ENCODE peak calls at places on chromosomes 6 and 20, in five cellular contexts. One of them, this sample, is unnamed. For H3K36me3 and H3K9me3, the result is how much of the 10 kb centered on the place peaks cover.

GRCh38 chr6:12014027-12014872 is 2.1 kb downstream of the HIVEP1 start:
- DNase-seq in cardiac muscle cell: no peak
- DNase-seq in GM23248: peak
- DNase-seq in psoas muscle: no peak
- DNase-seq in keratinocyte: peak
- DNase-seq in this sample: no peak

GRCh38 chr6:134267917-134268361 is 50.0 kb downstream of the SGK1 start:
- DNase-seq in psoas muscle: no peak
- DNase-seq in keratinocyte: no peak
- DNase-seq in GM23248: no peak
- DNase-seq in cardiac muscle cell: no peak
- DNase-seq in this sample: peak

GRCh38 chr6:138107752-138108592 is 753 bp upstream of the PERP start:
- DNase-seq in keratinocyte: no peak
- DNase-seq in cardiac muscle cell: no peak
- DNase-seq in GM23248: no peak
- DNase-seq in psoas muscle: no peak
- DNase-seq in this sample: no peak

GRCh38 chr20:8527998-8528397 is 395.9 kb downstream of the PLCB1 start:
- DNase-seq in psoas muscle: no peak
- DNase-seq in GM23248: peak
- DNase-seq in cardiac muscle cell: no peak
- DNase-seq in keratinocyte: no peak
- DNase-seq in this sample: no peak

GRCh38 chr6:35599761-35600658 is 87.3 kb upstream of the TULP1 start:
- DNase-seq in cardiac muscle cell: no peak
- DNase-seq in keratinocyte: no peak
- DNase-seq in GM23248: peak
- DNase-seq in psoas muscle: no peak
- DNase-seq in this sample: no peak

GRCh38 chr20:6765469-6766058 is 1.9 kb upstream of the BMP2 start:
- DNase-seq in psoas muscle: no peak
- DNase-seq in keratinocyte: no peak
- DNase-seq in GM23248: peak
- DNase-seq in cardiac muscle cell: peak
- DNase-seq in this sample: no peak

GRCh38 chr6:35317483-35318199 is 20.0 kb downstream of the DEF6 start:
- DNase-seq in keratinocyte: no peak
- DNase-seq in cardiac muscle cell: no peak
- DNase-seq in GM23248: peak
- DNase-seq in psoas muscle: no peak
- DNase-seq in this sample: no peak

GRCh38 chr6:5190467-5190866 is 70.3 kb downstream of the LYRM4 start:
- DNase-seq in cardiac muscle cell: no peak
- DNase-seq in keratinocyte: peak
- DNase-seq in psoas muscle: no peak
- DNase-seq in GM23248: peak
- DNase-seq in this sample: no peak

GRCh38 chr6:37827603-37828265 is 8.2 kb downstream of the ZFAND3 start:
- DNase-seq in keratinocyte: no peak
- DNase-seq in psoas muscle: no peak
- DNase-seq in cardiac muscle cell: no peak
- DNase-seq in GM23248: no peak
- DNase-seq in this sample: no peak

GRCh38 chr6:121748376-121748775 is 312.9 kb downstream of the GJA1 start:
- DNase-seq in psoas muscle: no peak
- DNase-seq in cardiac muscle cell: no peak
- DNase-seq in keratinocyte: no peak
- DNase-seq in GM23248: peak
- DNase-seq in this sample: no peak

GRCh38 chr6:116954335-116954734 is 77.3 kb downstream of the RFX6 start:
- DNase-seq in keratinocyte: no peak
- DNase-seq in GM23248: no peak
- DNase-seq in cardiac muscle cell: no peak
- DNase-seq in psoas muscle: no peak
- DNase-seq in this sample: no peak

GRCh38 chr6:161038229-161039003 is 46.8 kb downstream of the MAP3K4 start:
- DNase-seq in keratinocyte: peak
- DNase-seq in psoas muscle: no peak
- DNase-seq in GM23248: peak
- DNase-seq in cardiac muscle cell: no peak
- DNase-seq in this sample: no peak

GRCh38 chr20:58441723-58442122 is 52.7 kb downstream of the VAPB start:
- DNase-seq in psoas muscle: no peak
- DNase-seq in keratinocyte: no peak
- DNase-seq in GM23248: no peak
- DNase-seq in cardiac muscle cell: no peak
- DNase-seq in this sample: no peak

GRCh38 chr6:35177586-35177985 is 36.2 kb upstream of the SCUBE3 start:
- DNase-seq in psoas muscle: no peak
- DNase-seq in keratinocyte: no peak
- DNase-seq in GM23248: peak
- DNase-seq in cardiac muscle cell: no peak
- DNase-seq in this sample: no peak

GRCh38 chr6:11727995-11728961 is 50.3 kb downstream of the ADTRP start:
- DNase-seq in cardiac muscle cell: no peak
- DNase-seq in keratinocyte: no peak
- DNase-seq in psoas muscle: no peak
- DNase-seq in GM23248: no peak
- DNase-seq in this sample: no peak

GRCh38 chr20:43490038-43490437 is 17.5 kb upstream of the L3MBTL1 start:
- DNase-seq in keratinocyte: no peak
- DNase-seq in cardiac muscle cell: no peak
- DNase-seq in psoas muscle: no peak
- DNase-seq in GM23248: no peak
- DNase-seq in this sample: no peak

GRCh38 chr20:44580581-44581268 is 1.7 kb upstream of the PKIG start:
- DNase-seq in keratinocyte: no peak
- DNase-seq in psoas muscle: peak
- DNase-seq in GM23248: no peak
- DNase-seq in cardiac muscle cell: no peak
- DNase-seq in this sample: no peak

GRCh38 chr6:93293399-93294271 is 125.7 kb downstream of the EPHA7 start:
- DNase-seq in psoas muscle: no peak
- DNase-seq in keratinocyte: no peak
- DNase-seq in GM23248: no peak
- DNase-seq in cardiac muscle cell: no peak
- DNase-seq in this sample: no peak

GRCh38 chr6:127291495-127291894 is 24.8 kb downstream of the RNF146 start:
- DNase-seq in GM23248: no peak
- DNase-seq in psoas muscle: no peak
- DNase-seq in keratinocyte: no peak
- DNase-seq in cardiac muscle cell: no peak
- DNase-seq in this sample: no peak

GRCh38 chr6:127289934-127290333 is 23.3 kb downstream of the RNF146 start:
- DNase-seq in GM23248: no peak
- DNase-seq in psoas muscle: no peak
- DNase-seq in cardiac muscle cell: no peak
- DNase-seq in keratinocyte: no peak
- DNase-seq in this sample: no peak

GRCh38 chr6:127288705-127289104 is 22.0 kb downstream of the RNF146 start:
- DNase-seq in GM23248: peak
- DNase-seq in cardiac muscle cell: no peak
- DNase-seq in psoas muscle: no peak
- DNase-seq in keratinocyte: no peak
- DNase-seq in this sample: no peak

DNA sequence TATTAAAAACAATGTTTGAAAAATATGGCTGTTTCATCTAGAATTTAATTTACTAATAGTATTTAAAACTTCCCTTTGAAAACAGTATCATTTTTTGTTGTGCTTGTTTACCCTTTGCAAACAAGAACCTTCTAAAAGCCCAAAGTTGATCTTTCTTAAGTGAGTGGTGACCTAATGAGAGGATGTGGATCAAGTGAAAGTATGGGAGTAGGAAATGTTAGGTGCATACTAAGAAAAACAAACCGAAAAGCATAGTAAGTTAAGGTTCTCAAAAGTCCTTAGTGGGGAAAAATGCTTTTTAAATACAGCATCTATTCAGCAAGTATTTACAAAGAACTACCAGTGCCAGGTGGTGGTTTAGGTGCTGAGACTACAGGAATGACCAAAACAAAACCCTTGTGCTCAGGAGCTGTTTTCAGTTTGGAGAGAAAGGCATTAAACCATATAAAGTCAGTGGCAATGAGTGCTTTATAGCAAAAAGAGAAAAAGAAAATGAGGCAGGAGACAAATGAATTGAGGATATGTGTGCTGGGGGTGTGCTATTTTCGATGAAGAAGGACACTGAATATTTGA is 23.8 kb downstream of the RNF146 start:
- DNase-seq in psoas muscle: no peak
- DNase-seq in GM23248: no peak
- DNase-seq in keratinocyte: no peak
- DNase-seq in cardiac muscle cell: no peak
- DNase-seq in this sample: no peak
- H3K36me3 ChIP-seq in psoas muscle: under half
- H3K36me3 ChIP-seq in GM23248: under half
- H3K36me3 ChIP-seq in keratinocyte: under half
- H3K36me3 ChIP-seq in cardiac muscle cell: under half
- H3K36me3 ChIP-seq in this sample: under half

GRCh38 chr20:31490752-31491151 is 15.7 kb downstream of the REM1 start:
- DNase-seq in cardiac muscle cell: no peak
- DNase-seq in GM23248: no peak
- DNase-seq in psoas muscle: no peak
- DNase-seq in keratinocyte: no peak
- DNase-seq in this sample: no peak
- H3K9me3 ChIP-seq in cardiac muscle cell: under half
- H3K9me3 ChIP-seq in GM23248: under half
- H3K9me3 ChIP-seq in psoas muscle: under half
- H3K9me3 ChIP-seq in keratinocyte: under half
- H3K9me3 ChIP-seq in this sample: under half

DNA sequence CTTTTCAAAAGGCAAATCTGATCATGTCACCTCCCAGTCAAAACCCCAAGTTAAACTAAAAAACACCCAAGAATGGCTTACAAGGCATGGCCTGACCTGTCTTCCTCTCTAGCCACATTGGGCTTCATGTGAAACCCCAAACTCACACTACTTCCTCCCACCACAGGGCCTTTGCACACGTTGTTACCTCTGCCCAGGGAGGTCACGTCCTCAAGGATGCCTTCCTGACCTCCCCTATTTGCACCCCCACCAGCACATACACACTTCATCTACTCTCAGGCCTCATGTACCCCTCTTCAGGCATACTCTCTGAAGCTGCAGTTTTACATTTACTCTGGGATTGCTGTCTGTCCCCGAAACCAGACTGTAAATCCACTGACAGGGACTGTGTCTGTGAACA is 6.1 kb downstream of the EZR start:
- DNase-seq in keratinocyte: no peak
- DNase-seq in psoas muscle: no peak
- DNase-seq in cardiac muscle cell: no peak
- DNase-seq in GM23248: no peak
- DNase-seq in this sample: no peak
- H3K4me3 ChIP-seq in keratinocyte: no peak
- H3K4me3 ChIP-seq in psoas muscle: no peak
- H3K4me3 ChIP-seq in cardiac muscle cell: no peak
- H3K4me3 ChIP-seq in GM23248: no peak
- H3K4me3 ChIP-seq in this sample: no peak

GRCh38 chr20:31687777-31688176 is 34.9 kb downstream of the BCL2L1 start:
- DNase-seq in GM23248: no peak
- DNase-seq in cardiac muscle cell: no peak
- DNase-seq in keratinocyte: no peak
- DNase-seq in psoas muscle: no peak
- DNase-seq in this sample: no peak
- H3K36me3 ChIP-seq in GM23248: under half
- H3K36me3 ChIP-seq in cardiac muscle cell: under half
- H3K36me3 ChIP-seq in keratinocyte: under half
- H3K36me3 ChIP-seq in psoas muscle: under half
- H3K36me3 ChIP-seq in this sample: under half

GRCh38 chr20:30484749-30485070 is 772.8 kb upstream of the DEFB115 start:
- DNase-seq in cardiac muscle cell: no peak
- DNase-seq in keratinocyte: no peak
- DNase-seq in GM23248: no peak
- DNase-seq in psoas muscle: no peak
- DNase-seq in this sample: no peak
- H3K9me3 ChIP-seq in cardiac muscle cell: under half
- H3K9me3 ChIP-seq in keratinocyte: under half
- H3K9me3 ChIP-seq in GM23248: under half
- H3K9me3 ChIP-seq in psoas muscle: under half
- H3K9me3 ChIP-seq in this sample: under half

DNA sequence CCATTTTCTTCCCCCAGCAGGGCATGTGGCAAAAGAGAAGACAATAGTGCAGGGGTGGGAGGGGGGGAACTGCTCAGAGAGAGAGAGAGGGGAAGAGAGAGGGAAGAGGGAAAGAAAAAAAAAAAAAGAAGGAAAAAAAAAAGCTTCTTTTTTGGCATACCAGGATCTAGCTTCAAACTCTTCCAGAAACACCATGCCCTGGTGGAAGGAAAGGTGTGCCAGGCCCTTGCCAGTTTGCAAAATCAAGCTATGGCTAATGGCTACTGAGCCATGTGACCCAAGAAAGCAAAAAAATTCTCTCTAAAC is 326 bp downstream of the ZMYND8 start:
- DNase-seq in keratinocyte: no peak
- DNase-seq in GM23248: no peak
- DNase-seq in cardiac muscle cell: no peak
- DNase-seq in psoas muscle: no peak
- DNase-seq in this sample: no peak
- H3K4me3 ChIP-seq in keratinocyte: peak
- H3K4me3 ChIP-seq in GM23248: peak
- H3K4me3 ChIP-seq in cardiac muscle cell: peak
- H3K4me3 ChIP-seq in psoas muscle: peak
- H3K4me3 ChIP-seq in this sample: no peak

This sample was measured in iPS DF 6.9.